ENCODE peak calls at places on chromosomes 7 and 10, in six cellular contexts. One of them, this sample, is unnamed.

GRCh38 chr10:100897976-100898375 is 14.8 kb upstream of the SLF2 start:
- DNase-seq in H9: no peak
- DNase-seq in IMR-90: no peak
- DNase-seq in H1: no peak
- DNase-seq in mesenchymal stem cell: no peak
- DNase-seq in trophoblast cell: no peak
- DNase-seq in this sample: no peak

GRCh38 chr10:84388148-84388547 is 59.8 kb downstream of the CCSER2 start:
- DNase-seq in H9: no peak
- DNase-seq in IMR-90: no peak
- DNase-seq in H1: no peak
- DNase-seq in mesenchymal stem cell: no peak
- DNase-seq in trophoblast cell: no peak
- DNase-seq in this sample: no peak

GRCh38 chr10:91617073-91617580 is 15.7 kb downstream of the PPP1R3C start:
- DNase-seq in H9: no peak
- DNase-seq in IMR-90: peak
- DNase-seq in H1: no peak
- DNase-seq in mesenchymal stem cell: peak
- DNase-seq in trophoblast cell: no peak
- DNase-seq in this sample: no peak

GRCh38 chr7:151689196-151689971 is 169.7 kb upstream of the RHEB start:
- DNase-seq in H9: no peak
- DNase-seq in IMR-90: no peak
- DNase-seq in H1: no peak
- DNase-seq in mesenchymal stem cell: no peak
- DNase-seq in trophoblast cell: no peak
- DNase-seq in this sample: no peak

GRCh38 chr10:95831515-95831914 is 75.6 kb downstream of the ENTPD1 start:
- DNase-seq in H9: no peak
- DNase-seq in IMR-90: no peak
- DNase-seq in H1: no peak
- DNase-seq in mesenchymal stem cell: no peak
- DNase-seq in trophoblast cell: no peak
- DNase-seq in this sample: no peak

GRCh38 chr10:102876747-102877153 is 7.5 kb downstream of the AS3MT start:
- DNase-seq in H9: no peak
- DNase-seq in IMR-90: no peak
- DNase-seq in H1: no peak
- DNase-seq in mesenchymal stem cell: no peak
- DNase-seq in trophoblast cell: no peak
- DNase-seq in this sample: no peak

GRCh38 chr7:115229401-115230083 is 307.6 kb downstream of the MDFIC start:
- DNase-seq in H9: no peak
- DNase-seq in IMR-90: no peak
- DNase-seq in H1: no peak
- DNase-seq in mesenchymal stem cell: no peak
- DNase-seq in trophoblast cell: no peak
- DNase-seq in this sample: no peak

GRCh38 chr7:49780953-49781352 is 7.5 kb downstream of the VWC2 start:
- DNase-seq in H9: no peak
- DNase-seq in IMR-90: no peak
- DNase-seq in H1: no peak
- DNase-seq in mesenchymal stem cell: no peak
- DNase-seq in trophoblast cell: no peak
- DNase-seq in this sample: no peak

GRCh38 chr10:124465003-124465776 is 3.6 kb downstream of the LHPP start:
- DNase-seq in H9: no peak
- DNase-seq in IMR-90: no peak
- DNase-seq in H1: no peak
- DNase-seq in mesenchymal stem cell: no peak
- DNase-seq in trophoblast cell: no peak
- DNase-seq in this sample: no peak

GRCh38 chr10:77507313-77507712 is 130.3 kb downstream of the KCNMA1 start:
- DNase-seq in H9: no peak
- DNase-seq in IMR-90: no peak
- DNase-seq in H1: no peak
- DNase-seq in mesenchymal stem cell: no peak
- DNase-seq in trophoblast cell: no peak
- DNase-seq in this sample: no peak

GRCh38 chr7:77258014-77258413 is 58.4 kb upstream of the FGL2 start:
- DNase-seq in H9: no peak
- DNase-seq in IMR-90: peak
- DNase-seq in H1: no peak
- DNase-seq in mesenchymal stem cell: peak
- DNase-seq in trophoblast cell: no peak
- DNase-seq in this sample: no peak

GRCh38 chr10:12408472-12408871 is 59.1 kb downstream of the CAMK1D start:
- DNase-seq in H9: no peak
- DNase-seq in IMR-90: no peak
- DNase-seq in H1: no peak
- DNase-seq in mesenchymal stem cell: no peak
- DNase-seq in trophoblast cell: no peak
- DNase-seq in this sample: no peak

GRCh38 chr7:70060298-70061068 is 462.2 kb downstream of the AUTS2 start:
- DNase-seq in H9: peak
- DNase-seq in IMR-90: no peak
- DNase-seq in H1: no peak
- DNase-seq in mesenchymal stem cell: no peak
- DNase-seq in trophoblast cell: no peak
- DNase-seq in this sample: no peak

GRCh38 chr7:2820508-2820934 is 23.6 kb downstream of the GNA12 start:
- DNase-seq in H9: no peak
- DNase-seq in IMR-90: peak
- DNase-seq in H1: no peak
- DNase-seq in mesenchymal stem cell: peak
- DNase-seq in trophoblast cell: peak
- DNase-seq in this sample: no peak

GRCh38 chr7:108528183-108528712 is 2.3 kb upstream of the PNPLA8 start:
- DNase-seq in H9: no peak
- DNase-seq in IMR-90: no peak
- DNase-seq in H1: no peak
- DNase-seq in mesenchymal stem cell: no peak
- DNase-seq in trophoblast cell: peak
- DNase-seq in this sample: no peak

GRCh38 chr10:132512693-132513345 is 24.8 kb upstream of the INPP5A start:
- DNase-seq in H9: peak
- DNase-seq in IMR-90: no peak
- DNase-seq in H1: no peak
- DNase-seq in mesenchymal stem cell: no peak
- DNase-seq in trophoblast cell: no peak
- DNase-seq in this sample: no peak

GRCh38 chr7:157791261-157791660 is 454.5 kb downstream of the DNAJB6 start:
- DNase-seq in H9: peak
- DNase-seq in IMR-90: no peak
- DNase-seq in H1: no peak
- DNase-seq in mesenchymal stem cell: no peak
- DNase-seq in trophoblast cell: no peak
- DNase-seq in this sample: no peak

GRCh38 chr7:157789094-157789493 is 452.3 kb downstream of the DNAJB6 start:
- DNase-seq in H9: peak
- DNase-seq in IMR-90: no peak
- DNase-seq in H1: no peak
- DNase-seq in mesenchymal stem cell: no peak
- DNase-seq in trophoblast cell: no peak
- DNase-seq in this sample: no peak

GRCh38 chr7:157788573-157788972 is 451.8 kb downstream of the DNAJB6 start:
- DNase-seq in H9: no peak
- DNase-seq in IMR-90: no peak
- DNase-seq in H1: no peak
- DNase-seq in mesenchymal stem cell: no peak
- DNase-seq in trophoblast cell: no peak
- DNase-seq in this sample: no peak

GRCh38 chr7:157791666-157792065 is 454.9 kb downstream of the DNAJB6 start:
- DNase-seq in H9: no peak
- DNase-seq in IMR-90: no peak
- DNase-seq in H1: no peak
- DNase-seq in mesenchymal stem cell: no peak
- DNase-seq in trophoblast cell: no peak
- DNase-seq in this sample: no peak

DNA sequence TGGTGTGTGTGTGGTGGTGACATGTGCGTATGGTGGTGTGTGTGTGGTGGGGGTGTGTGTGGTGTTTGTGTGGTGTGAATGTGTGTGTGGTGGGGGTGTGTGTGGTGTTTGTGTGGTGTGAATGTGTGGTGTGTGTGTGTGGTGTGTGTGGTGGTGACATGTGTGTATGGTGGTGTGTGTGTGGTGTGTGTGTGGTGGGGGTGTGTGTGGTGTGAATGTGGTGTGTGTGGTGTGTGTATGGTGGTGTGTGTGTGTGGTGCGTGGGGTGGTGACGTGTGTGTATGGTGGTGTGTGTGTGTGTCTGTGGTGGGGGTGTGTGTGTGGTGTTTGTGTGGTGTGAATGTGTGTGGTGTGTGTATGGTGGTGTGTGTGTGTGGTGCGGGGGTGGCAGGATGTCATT is 453.1 kb downstream of the DNAJB6 start:
- DNase-seq in H9: no peak
- DNase-seq in IMR-90: no peak
- DNase-seq in H1: no peak
- DNase-seq in mesenchymal stem cell: no peak
- DNase-seq in trophoblast cell: no peak
- DNase-seq in this sample: no peak
- H3K14ac ChIP-seq in H9: no peak
- H3K14ac ChIP-seq in IMR-90: no peak
- H3K14ac ChIP-seq in H1: no peak
- H3K14ac ChIP-seq in mesenchymal stem cell: no peak
- H3K14ac ChIP-seq in trophoblast cell: no peak
- H3K14ac ChIP-seq in this sample: no peak

GRCh38 chr7:11792122-11792521 is 39.9 kb downstream of the THSD7A start:
- DNase-seq in H9: no peak
- DNase-seq in IMR-90: no peak
- DNase-seq in H1: no peak
- DNase-seq in mesenchymal stem cell: no peak
- DNase-seq in trophoblast cell: no peak
- DNase-seq in this sample: no peak

GRCh38 chr7:11795231-11795630 is 36.8 kb downstream of the THSD7A start:
- DNase-seq in H9: no peak
- DNase-seq in IMR-90: no peak
- DNase-seq in H1: no peak
- DNase-seq in mesenchymal stem cell: no peak
- DNase-seq in trophoblast cell: no peak
- DNase-seq in this sample: no peak
- H3K14ac ChIP-seq in H9: no peak
- H3K14ac ChIP-seq in IMR-90: no peak
- H3K14ac ChIP-seq in H1: no peak
- H3K14ac ChIP-seq in mesenchymal stem cell: no peak
- H3K14ac ChIP-seq in trophoblast cell: no peak
- H3K14ac ChIP-seq in this sample: no peak

DNA sequence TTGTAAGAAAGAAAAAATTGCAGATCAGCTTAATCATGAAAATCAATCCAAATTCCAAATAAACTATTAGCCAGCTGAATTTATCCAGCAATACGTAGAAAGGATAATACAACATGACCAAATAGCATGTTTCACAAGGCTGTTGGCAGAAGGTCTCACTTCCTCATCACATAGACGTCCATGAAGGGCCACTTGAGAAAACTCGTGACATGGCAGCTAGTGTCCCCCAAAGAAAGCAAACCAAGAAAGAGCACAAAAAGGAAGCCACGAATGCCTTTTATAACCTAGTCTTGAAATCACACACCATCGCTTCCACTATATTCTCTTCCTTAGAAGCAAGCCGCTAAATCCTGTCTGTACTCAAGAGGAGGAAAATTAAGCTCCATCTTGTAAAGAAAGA is 105.6 kb upstream of the NRBF2 start:
- DNase-seq in H9: no peak
- DNase-seq in IMR-90: no peak
- DNase-seq in H1: no peak
- DNase-seq in mesenchymal stem cell: no peak
- DNase-seq in trophoblast cell: no peak
- DNase-seq in this sample: no peak
- H3K14ac ChIP-seq in H9: no peak
- H3K14ac ChIP-seq in IMR-90: no peak
- H3K14ac ChIP-seq in H1: no peak
- H3K14ac ChIP-seq in mesenchymal stem cell: no peak
- H3K14ac ChIP-seq in trophoblast cell: no peak
- H3K14ac ChIP-seq in this sample: no peak

GRCh38 chr7:139992353-139993054 is 70.2 kb downstream of the PARP12 start:
- DNase-seq in H9: no peak
- DNase-seq in IMR-90: no peak
- DNase-seq in H1: no peak
- DNase-seq in mesenchymal stem cell: no peak
- DNase-seq in trophoblast cell: no peak
- DNase-seq in this sample: no peak
- H3K14ac ChIP-seq in H9: no peak
- H3K14ac ChIP-seq in IMR-90: no peak
- H3K14ac ChIP-seq in H1: no peak
- H3K14ac ChIP-seq in mesenchymal stem cell: no peak
- H3K14ac ChIP-seq in trophoblast cell: no peak
- H3K14ac ChIP-seq in this sample: no peak

GRCh38 chr10:18473424-18474110 is 177.8 kb downstream of the NSUN6 start:
- DNase-seq in H9: no peak
- DNase-seq in IMR-90: peak
- DNase-seq in H1: no peak
- DNase-seq in mesenchymal stem cell: no peak
- DNase-seq in trophoblast cell: no peak
- DNase-seq in this sample: no peak
- H3K14ac ChIP-seq in H9: no peak
- H3K14ac ChIP-seq in IMR-90: no peak
- H3K14ac ChIP-seq in H1: no peak
- H3K14ac ChIP-seq in mesenchymal stem cell: no peak
- H3K14ac ChIP-seq in trophoblast cell: no peak
- H3K14ac ChIP-seq in this sample: no peak

GRCh38 chr10:29659770-29660097 is 25.0 kb upstream of the SVIL start:
- DNase-seq in H9: no peak
- DNase-seq in IMR-90: no peak
- DNase-seq in H1: no peak
- DNase-seq in mesenchymal stem cell: no peak
- DNase-seq in trophoblast cell: no peak
- DNase-seq in this sample: no peak

GRCh38 chr10:29657719-29658274 is 23.0 kb upstream of the SVIL start:
- DNase-seq in H9: no peak
- DNase-seq in IMR-90: no peak
- DNase-seq in H1: no peak
- DNase-seq in mesenchymal stem cell: no peak
- DNase-seq in trophoblast cell: no peak
- DNase-seq in this sample: no peak

GRCh38 chr10:29656451-29656992 is 21.8 kb upstream of the SVIL start:
- DNase-seq in H9: no peak
- DNase-seq in IMR-90: no peak
- DNase-seq in H1: no peak
- DNase-seq in mesenchymal stem cell: no peak
- DNase-seq in trophoblast cell: no peak
- DNase-seq in this sample: no peak

GRCh38 chr10:29663718-29664117 is 28.9 kb upstream of the SVIL start:
- DNase-seq in H9: no peak
- DNase-seq in IMR-90: no peak
- DNase-seq in H1: no peak
- DNase-seq in mesenchymal stem cell: no peak
- DNase-seq in trophoblast cell: no peak
- DNase-seq in this sample: no peak

GRCh38 chr10:29658984-29659769 is 24.4 kb upstream of the SVIL start:
- DNase-seq in H9: no peak
- DNase-seq in IMR-90: peak
- DNase-seq in H1: no peak
- DNase-seq in mesenchymal stem cell: peak
- DNase-seq in trophoblast cell: peak
- DNase-seq in this sample: no peak
- H3K14ac ChIP-seq in H9: no peak
- H3K14ac ChIP-seq in IMR-90: no peak
- H3K14ac ChIP-seq in H1: no peak
- H3K14ac ChIP-seq in mesenchymal stem cell: no peak
- H3K14ac ChIP-seq in trophoblast cell: no peak
- H3K14ac ChIP-seq in this sample: no peak